ENCODE peak calls at places on chromosome 15, in six cellular contexts. S is CD4-positive, alpha-beta T cell; K is NCI-H510A treated with DMSO at 0.1 percent for 48 hours; Y is lung microvascular endothelial cell; V is activated CD8-positive, alpha-beta T cell treated with anti-CD3 and anti-CD28 coated beads for 36 hours; N is activated T-helper 9 cell treated with anti-CD3 and anti-CD28 coated beads, Interleukin-2, amount 50 U/mL, for 16 hours. M is an unnamed sample.

GRCh38 chr15:76267077-76267476 is 44.2 kb downstream of the ETFA start:
- DNase-seq in K (no peak), Y (no peak), N (no peak), S (no peak), V (no peak), M (no peak)

GRCh38 chr15:66249623-66250174 is 3.9 kb downstream of the MEGF11 start:
- DNase-seq in N (no peak), K (no peak), V (no peak), Y (no peak), S (no peak), M (no peak)

GRCh38 chr15:70410371-70410975 is 312.8 kb upstream of the TLE3 start:
- DNase-seq in S (no peak), Y (no peak), K (no peak), N (no peak), V (no peak), M (no peak)

GRCh38 chr15:101409621-101410020 is 79.9 kb downstream of the PCSK6 start:
- DNase-seq in K (no peak), N (no peak), S (no peak), Y (no peak), V (no peak), M (no peak)

GRCh38 chr15:44193651-44194396 is 1.2 kb downstream of the FRMD5 start:
- DNase-seq in N (no peak), Y (peak; percentile 34), S (no peak), K (peak; percentile 57), V (peak; percentile 2), M (no peak)

GRCh38 chr15:74907277-74907870 is 723 bp upstream of the FAM219B start:
- DNase-seq in Y (no peak), S (no peak), K (no peak), N (no peak), V (no peak), M (no peak)

GRCh38 chr15:90402230-90402629 is 14.2 kb downstream of the IQGAP1 start:
- DNase-seq in Y (peak; percentile 87), K (peak; percentile 12), N (no peak), S (no peak), V (no peak), M (no peak)

GRCh38 chr15:69602921-69603320 is 150.3 kb downstream of the RPLP1 start:
- DNase-seq in K (no peak), S (no peak), N (no peak), V (no peak), Y (no peak), M (no peak)

GRCh38 chr15:77010312-77010686 is 15.4 kb downstream of the PSTPIP1 start:
- DNase-seq in K (no peak), V (no peak), S (no peak), N (no peak), Y (no peak), M (no peak)

GRCh38 chr15:60385620-60386552 is 11.9 kb downstream of the ANXA2 start:
- DNase-seq in S (no peak), N (no peak), K (no peak), Y (no peak), V (no peak), M (no peak)

GRCh38 chr15:62482715-62483429 is 317.8 kb upstream of the C2CD4B start:
- DNase-seq in S (no peak), K (no peak), Y (no peak), N (no peak), V (peak; percentile 61), M (no peak)

GRCh38 chr15:88912500-88912921 is 668 bp downstream of the MFGE8 start:
- DNase-seq in K (peak; percentile 11), N (no peak), S (no peak), V (no peak), Y (peak; percentile 27), M (no peak)

GRCh38 chr15:29756358-29757267 is 65.7 kb downstream of the TJP1 start:
- DNase-seq in V (no peak), N (no peak), K (no peak), Y (no peak), S (no peak), M (no peak)

GRCh38 chr15:87954783-87955182 is 301.8 kb downstream of the NTRK3 start:
- DNase-seq in Y (no peak), K (no peak), S (no peak), V (no peak), N (no peak), M (no peak)

GRCh38 chr15:100733088-100733487 is 130.7 kb downstream of the ASB7 start:
- DNase-seq in S (no peak), N (no peak), Y (peak; percentile 29), V (no peak), K (no peak), M (no peak)

GRCh38 chr15:42427429-42428223 is 63.3 kb downstream of the ZNF106 start:
- DNase-seq in V (no peak), K (no peak), N (no peak), Y (no peak), S (no peak), M (no peak)

GRCh38 chr15:62087671-62088360 is 21.0 kb downstream of the C2CD4A start:
- DNase-seq in Y (peak; percentile 77), K (no peak), S (no peak), N (no peak), V (peak; percentile 12), M (no peak)

GRCh38 chr15:40344217-40344616 is 3.5 kb upstream of the CCDC9B start:
- DNase-seq in S (no peak), N (no peak), K (no peak), Y (peak; percentile 57), V (no peak), M (no peak)

GRCh38 chr15:73326157-73326556 is 42.6 kb downstream of the HCN4 start:
- DNase-seq in N (no peak), S (no peak), Y (no peak), V (no peak), K (no peak), M (no peak)

GRCh38 chr15:38688761-38689160 is 124.1 kb upstream of the RASGRP1 start:
- DNase-seq in S (peak; percentile 61), V (peak; percentile 89), Y (no peak), K (no peak), N (peak; percentile 44), M (no peak)

GRCh38 chr15:70505411-70505919 is 257.9 kb downstream of the UACA start:
- DNase-seq in N (no peak), S (no peak), Y (peak; percentile 73), V (peak; percentile 57), K (no peak), M (peak; percentile 20)

GRCh38 chr15:81877533-81878227 is 168.1 kb downstream of the MEX3B start:
- DNase-seq in Y (no peak), K (no peak), S (no peak), V (no peak), N (no peak), M (no peak)

GRCh38 chr15:78752492-78753358 is 58.5 kb downstream of the ADAMTS7 start:
- DNase-seq in V (no peak), S (no peak), K (no peak), Y (no peak), N (no peak), M (no peak)

GRCh38 chr15:22823495-22824128 is 14.9 kb upstream of the NIPA2 start:
- DNase-seq in K (no peak), V (no peak), Y (no peak), N (no peak), S (no peak), M (no peak)

GRCh38 chr15:67329984-67330733 is 75.6 kb downstream of the IQCH start:
- DNase-seq in K (no peak), N (no peak), V (no peak), S (no peak), Y (no peak), M (no peak)

GRCh38 chr15:58203537-58203936 is 65.4 kb downstream of the AQP9 start:
- DNase-seq in V (no peak), Y (peak; percentile 76), N (no peak), K (no peak), S (no peak), M (no peak)

GRCh38 chr15:101126618-101127502 is 125.0 kb downstream of the CHSY1 start:
- DNase-seq in S (no peak), Y (peak; percentile 11), N (no peak), V (peak; percentile 46), K (no peak), M (no peak)

GRCh38 chr15:80007532-80007931 is 36.5 kb upstream of the BCL2A1 start:
- DNase-seq in K (no peak), Y (no peak), N (no peak), S (no peak), V (no peak), M (no peak)

GRCh38 chr15:92653836-92654524 is 1.6 kb downstream of the FAM174B start:
- DNase-seq in N (no peak), K (peak; percentile 58), V (no peak), S (no peak), Y (no peak), M (no peak)

GRCh38 chr15:47471020-47471419 is 246.3 kb upstream of the SEMA6D start:
- DNase-seq in S (no peak), N (no peak), K (no peak), V (no peak), Y (no peak), M (no peak)

GRCh38 chr15:58903232-58903631 is 30.2 kb downstream of the SLTM start:
- DNase-seq in V (no peak), S (no peak), K (no peak), N (no peak), Y (no peak), M (no peak)

GRCh38 chr15:35481992-35482391 is 64.0 kb downstream of the DPH6 start:
- DNase-seq in Y (peak; percentile 79), N (no peak), K (no peak), S (no peak), V (no peak), M (no peak)

GRCh38 chr15:89195836-89196235 is 25.5 kb downstream of the RLBP1 start:
- DNase-seq in N (no peak), S (no peak), Y (peak; percentile 24), K (no peak), V (no peak), M (no peak)

GRCh38 chr15:56919708-56920637 is 1.5 kb downstream of the TCF12 start:
- DNase-seq in S (no peak), K (peak; percentile 19), Y (peak; percentile 65), V (peak; percentile 45), N (peak; percentile 2), M (no peak)

GRCh38 chr15:69757186-69757585 is 304.6 kb downstream of the RPLP1 start:
- DNase-seq in V (peak; percentile 86), S (peak; percentile 36), Y (no peak), N (peak; percentile 68), K (no peak), M (no peak)

GRCh38 chr15:101329309-101329863 is 34.3 kb upstream of the SNRPA1 start:
- DNase-seq in K (no peak), Y (no peak), V (no peak), N (no peak), S (no peak), M (no peak)